ENCODE peak calls at places on chromosomes 7 and 10, in five cellular contexts. D is neuronal stem cell; L is stomach; W is stimulated activated CD4-positive, alpha-beta T cell treated with anti-CD3 and anti-CD28 coated beads, Interleukin-15, amount 100 ng/mL, for 24 hours; Q is choroid plexus epithelial cell. T is an unnamed sample.

GRCh38 chr7:101223528-101223927 is 5.6 kb downstream of the ZNHIT1 start:
- DNase-seq in W (no peak), Q (no peak), D (no peak), L (no peak), T (no peak)

GRCh38 chr7:11540271-11540761 is 291.7 kb downstream of the THSD7A start:
- DNase-seq in D (no peak), Q (peak), W (no peak), L (no peak), T (no peak)

GRCh38 chr10:31929986-31930675 is 1.5 kb upstream of the ARHGAP12 start:
- DNase-seq in L (no peak), W (no peak), D (no peak), Q (no peak), T (peak)

GRCh38 chr7:38702002-38702535 is 70.9 kb upstream of the AMPH start:
- DNase-seq in D (no peak), L (no peak), W (no peak), Q (no peak), T (no peak)

GRCh38 chr7:4882169-4882741 is 1.3 kb downstream of the RADIL start:
- DNase-seq in W (no peak), L (peak), D (peak), Q (peak), T (peak)

GRCh38 chr7:133702078-133702477 is 425.1 kb upstream of the LRGUK start:
- DNase-seq in W (no peak), L (no peak), D (no peak), Q (no peak), T (no peak)

GRCh38 chr10:125153693-125154490 is 6.5 kb downstream of the CTBP2 start:
- DNase-seq in D (no peak), W (no peak), L (peak), Q (no peak), T (peak)

GRCh38 chr10:124480860-124481259 is 19.2 kb downstream of the LHPP start:
- DNase-seq in W (no peak), L (no peak), Q (no peak), D (no peak), T (no peak)

GRCh38 chr10:78779339-78779955 is 289.3 kb upstream of the ZMIZ1 start:
- DNase-seq in Q (no peak), L (no peak), W (no peak), D (no peak), T (no peak)

GRCh38 chr7:74290999-74291441 is 1.8 kb downstream of the CLIP2 start:
- DNase-seq in W (no peak), Q (no peak), L (no peak), D (no peak), T (no peak)

GRCh38 chr7:39073432-39073831 is 95.7 kb downstream of the POU6F2 start:
- DNase-seq in D (peak), W (no peak), Q (no peak), L (no peak), T (peak)

GRCh38 chr7:132828502-132828901 is 252.2 kb upstream of the PLXNA4 start:
- DNase-seq in L (no peak), W (no peak), Q (no peak), D (no peak), T (no peak)